ENCODE peak calls at places on chromosomes 13 and 19, in five cellular contexts. I, T, L, B and X are unnamed samples. For H3K9me3 and H3K27me3, the result is how much of the 10 kb centered on the place peaks cover.

GRCh38 chr13:37608750-37609339 is 10.3 kb upstream of the POSTN start:
- DNase-seq in I (no peak), T (no peak), L (no peak), B (no peak), X (no peak)

GRCh38 chr19:33368074-33368864 is 5.2 kb upstream of the CEBPG start:
- DNase-seq in I (no peak), T (no peak), L (peak), B (no peak), X (peak)

GRCh38 chr13:92589955-92590354 is 636.7 kb upstream of the GPC6 start:
- DNase-seq in I (no peak), T (no peak), L (no peak), B (no peak), X (no peak)

GRCh38 chr13:24654741-24655140 is 25.5 kb upstream of the ATP12A start:
- DNase-seq in I (no peak), T (no peak), L (peak), B (no peak), X (no peak)

GRCh38 chr19:10114651-10115391 is 3.3 kb downstream of the P2RY11 start:
- DNase-seq in I (no peak), T (no peak), L (no peak), B (no peak), X (peak)

GRCh38 chr19:12801466-12802266 is at the start of the genes PRDX2 and THSD8:
- DNase-seq in I (peak), T (peak), L (peak), B (peak), X (peak)

GRCh38 chr19:15551183-15552004 is 43.1 kb downstream of the CYP4F22 start:
- DNase-seq in I (no peak), T (no peak), L (peak), B (peak), X (peak)

GRCh38 chr19:29483641-29483920 is 42.2 kb upstream of the VSTM2B start:
- DNase-seq in I (no peak), T (no peak), L (no peak), B (no peak), X (no peak)

GRCh38 chr13:109517516-109517915 is 268.9 kb downstream of the IRS2 start:
- DNase-seq in I (no peak), T (no peak), L (peak), B (no peak), X (no peak)

GRCh38 chr19:33063356-33064116 is 1.2 kb downstream of the RHPN2 start:
- DNase-seq in I (no peak), T (no peak), L (peak), B (no peak), X (no peak)

GRCh38 chr13:64314286-64314685 is 2898.6 kb upstream of the PCDH20 start:
- DNase-seq in I (no peak), T (no peak), L (peak), B (no peak), X (peak)

GRCh38 chr13:110400786-110401533 is 93.9 kb downstream of the COL4A2 start:
- DNase-seq in I (no peak), T (no peak), L (peak), B (no peak), X (no peak)

GRCh38 chr13:106533940-106534843 is 1.3 kb downstream of the EFNB2 start:
- DNase-seq in I (peak), T (no peak), L (peak), B (peak), X (peak)

GRCh38 chr13:30446122-30446500 is 19.6 kb downstream of the HMGB1 start:
- DNase-seq in I (no peak), T (no peak), L (no peak), B (no peak), X (no peak)

GRCh38 chr13:106151056-106151699 is 384.3 kb downstream of the EFNB2 start:
- DNase-seq in I (no peak), T (no peak), L (peak), B (no peak), X (peak)

GRCh38 chr13:88085036-88085435 is 413.9 kb downstream of the SLITRK5 start:
- DNase-seq in I (no peak), T (no peak), L (no peak), B (no peak), X (no peak)

GRCh38 chr13:99275093-99275469 is 16.9 kb upstream of the GPR18 start:
- DNase-seq in I (no peak), T (no peak), L (peak), B (no peak), X (peak)

GRCh38 chr19:47697863-47698609 is 15.2 kb upstream of the EHD2 start:
- DNase-seq in I (peak), T (peak), L (peak), B (peak), X (peak)

GRCh38 chr19:13621413-13621812 is 115.1 kb upstream of the CACNA1A start:
- DNase-seq in I (no peak), T (peak), L (peak), B (no peak), X (peak)

GRCh38 chr19:35741216-35741541 is 1.1 kb downstream of the IGFLR1 start:
- DNase-seq in I (no peak), T (no peak), L (no peak), B (no peak), X (no peak)

GRCh38 chr13:97855570-97855970 is 97.9 kb upstream of the IPO5 start:
- DNase-seq in I (no peak), T (no peak), L (peak), B (peak), X (peak)

GRCh38 chr13:93673885-93674284 is 447.3 kb downstream of the GPC6 start:
- DNase-seq in I (no peak), T (no peak), L (no peak), B (no peak), X (no peak)

GRCh38 chr19:14112809-14113385 is 4.7 kb downstream of the PRKACA start:
- DNase-seq in I (peak), T (no peak), L (peak), B (no peak), X (no peak)

GRCh38 chr19:40457048-40457447 is 8.5 kb downstream of the BLVRB start:
- DNase-seq in I (no peak), T (no peak), L (no peak), B (no peak), X (no peak)

GRCh38 chr13:97212540-97213146 is 9.5 kb upstream of the MBNL2 start:
- DNase-seq in I (no peak), T (no peak), L (peak), B (no peak), X (peak)

GRCh38 chr13:112255550-112256120 is 120.5 kb upstream of the SPACA7 start:
- DNase-seq in I (no peak), T (no peak), L (no peak), B (no peak), X (no peak)

GRCh38 chr13:112254061-112254818 is 121.9 kb upstream of the SPACA7 start:
- DNase-seq in I (no peak), T (no peak), L (no peak), B (no peak), X (no peak)

GRCh38 chr13:112252744-112253590 is 123.2 kb upstream of the SPACA7 start:
- DNase-seq in I (no peak), T (no peak), L (no peak), B (no peak), X (no peak)

GRCh38 chr13:112253631-112254030 is 122.5 kb upstream of the SPACA7 start:
- DNase-seq in I (no peak), T (no peak), L (no peak), B (no peak), X (no peak)

DNA sequence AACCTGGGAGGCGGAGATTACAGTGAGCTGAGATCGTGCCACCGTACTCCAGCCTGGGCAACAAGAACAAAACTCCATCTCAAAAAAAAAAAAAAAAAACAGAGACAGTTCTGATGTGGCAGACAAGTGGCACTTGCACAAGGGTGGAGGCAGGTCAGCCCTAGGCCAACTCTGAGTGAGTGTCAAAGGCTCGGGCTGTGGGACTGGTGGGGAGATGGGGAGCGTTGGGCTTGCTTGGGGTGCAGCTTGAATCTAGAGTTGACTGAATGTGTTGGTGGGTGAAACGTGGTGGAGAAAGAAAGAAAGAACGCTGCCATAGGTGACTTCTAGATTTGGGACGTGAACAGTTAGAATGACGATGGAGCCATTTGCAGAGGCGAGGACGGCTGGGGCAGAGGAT is 121.3 kb upstream of the SPACA7 start:
- DNase-seq in I (no peak), T (no peak), L (no peak), B (no peak), X (no peak)
- H3K9me3 ChIP-seq in I (under half), T (under half), L (under half), B (under half), X (under half)

DNA sequence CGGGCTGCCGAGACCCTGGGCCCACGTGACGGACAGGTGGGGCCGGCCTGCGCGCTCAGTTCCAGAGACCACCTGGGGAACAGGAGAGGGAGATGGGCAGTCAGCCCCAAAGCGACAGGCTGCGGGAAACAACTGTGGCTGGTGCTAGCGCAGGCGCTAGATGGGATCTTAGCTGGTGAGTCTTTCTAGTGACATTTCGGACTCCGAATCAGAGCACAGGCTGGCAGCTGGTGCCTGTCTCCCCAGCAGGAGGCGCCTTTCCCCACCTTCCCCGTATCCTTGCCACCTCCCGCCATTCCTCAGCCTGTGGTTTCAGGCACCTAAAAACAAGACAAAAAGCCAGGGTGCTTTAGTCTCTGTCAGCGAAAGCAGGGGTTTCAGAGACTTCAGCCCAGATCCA is 19.4 kb upstream of the RANBP3 start:
- DNase-seq in I (no peak), T (no peak), L (no peak), B (no peak), X (no peak)
- H3K4me3 ChIP-seq in I (no peak), T (no peak), L (no peak), B (no peak), X (no peak)

GRCh38 chr19:1720237-1720636 is 33.1 kb upstream of the ONECUT3 start:
- DNase-seq in I (no peak), T (no peak), L (no peak), B (no peak), X (no peak)

GRCh38 chr19:1719519-1719918 is 33.8 kb upstream of the ONECUT3 start:
- DNase-seq in I (no peak), T (no peak), L (no peak), B (no peak), X (no peak)

GRCh38 chr19:1717200-1717969 is 35.9 kb upstream of the ONECUT3 start:
- DNase-seq in I (no peak), T (no peak), L (no peak), B (no peak), X (no peak)

GRCh38 chr19:1718382-1719315 is 34.7 kb upstream of the ONECUT3 start:
- DNase-seq in I (no peak), T (no peak), L (no peak), B (no peak), X (no peak)

GRCh38 chr19:1717970-1718264 is 35.4 kb upstream of the ONECUT3 start:
- DNase-seq in I (no peak), T (no peak), L (no peak), B (no peak), X (no peak)
- H3K27me3 ChIP-seq in I (half or more), T (half or more), L (under half), B (under half), X (under half)

DNA sequence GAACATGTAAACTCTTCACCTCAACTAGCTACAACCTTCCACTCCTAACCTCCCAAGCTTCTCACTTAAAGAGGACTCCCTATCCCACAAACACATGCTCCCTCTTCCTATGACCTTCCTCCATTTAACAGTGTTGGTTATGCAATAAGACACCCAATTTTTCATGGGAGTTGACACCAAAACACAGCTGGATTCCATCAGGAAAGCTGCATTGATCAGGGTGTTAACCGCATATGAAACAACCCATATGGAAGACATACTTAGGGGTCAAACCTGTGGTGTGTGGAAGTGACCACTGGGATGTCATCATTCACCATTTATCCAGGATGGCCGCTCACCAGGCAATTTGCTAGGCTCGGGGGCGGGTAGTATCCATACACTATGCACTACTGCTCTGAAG is 21.9 kb downstream of the ZNF473 start:
- DNase-seq in I (no peak), T (no peak), L (no peak), B (no peak), X (no peak)
- H3K9me3 ChIP-seq in I (half or more), T (under half), L (under half), B (under half), X (half or more)

DNA sequence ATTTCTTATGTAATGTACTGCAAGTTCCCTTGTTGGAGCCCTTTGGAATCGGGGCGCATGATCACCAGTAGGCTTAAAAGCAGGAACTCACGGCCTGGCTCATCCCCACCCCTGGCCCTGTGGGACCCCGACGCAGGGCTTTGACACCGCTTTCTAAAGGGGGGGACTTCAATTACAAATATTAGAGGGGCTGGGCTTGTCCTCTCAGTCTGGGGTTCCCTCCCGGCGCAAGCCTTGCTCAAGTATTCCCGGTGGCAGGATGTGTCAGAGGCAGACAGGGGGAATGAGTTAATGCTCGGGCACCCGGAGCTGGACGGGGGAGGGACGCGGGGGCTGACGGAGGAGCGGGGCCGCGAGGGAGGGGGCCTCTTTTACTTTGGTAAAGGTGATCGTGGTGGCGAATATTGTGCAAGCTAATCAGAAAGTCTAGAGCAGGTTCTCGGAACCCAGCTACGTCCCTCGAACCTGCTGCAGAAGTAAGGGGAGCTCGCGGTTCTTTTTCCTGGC is 1.2 kb downstream of the FGF14 start:
- DNase-seq in I (peak), T (no peak), L (no peak), B (peak), X (no peak)
- H3K4me3 ChIP-seq in I (peak), T (peak), L (peak), B (no peak), X (peak)